ENCODE peak calls at places on chromosome 9, in ten cellular contexts. One of them, this sample, is unnamed.

GRCh38 chr9:90165281-90165680 is 477.3 kb downstream of the DIRAS2 start:
- DNase-seq in posterior vena cava: no peak
- DNase-seq in GM19239: no peak
- DNase-seq in endothelial cell: no peak
- DNase-seq in GM04503: no peak
- DNase-seq in GM23248: no peak
- DNase-seq in lower lobe of right lung: no peak
- DNase-seq in activated CD8-positive, alpha-beta memory T cell treated with anti-CD3 and anti-CD28 coated beads, Interleukin-2, amount 50 U/mL, for 48 hours: no peak
- DNase-seq in kidney glomerular epithelial cell: no peak
- DNase-seq in EH: no peak
- DNase-seq in this sample: no peak

GRCh38 chr9:136345281-136346156 is 18.0 kb downstream of the DNLZ start:
- DNase-seq in kidney glomerular epithelial cell: peak; percentile 15
- DNase-seq in activated CD8-positive, alpha-beta memory T cell treated with anti-CD3 and anti-CD28 coated beads, Interleukin-2, amount 50 U/mL, for 48 hours: no peak
- DNase-seq in EH: peak; percentile 69
- DNase-seq in GM19239: no peak
- DNase-seq in GM23248: peak; percentile 90
- DNase-seq in lower lobe of right lung: peak; percentile 84
- DNase-seq in GM04503: no peak
- DNase-seq in endothelial cell: peak; percentile 67
- DNase-seq in posterior vena cava: peak; percentile 94
- DNase-seq in this sample: peak; percentile 50

GRCh38 chr9:136760424-136760823 is 2.4 kb upstream of the LCN8 start:
- DNase-seq in GM04503: no peak
- DNase-seq in posterior vena cava: peak; percentile 67
- DNase-seq in EH: no peak
- DNase-seq in GM23248: no peak
- DNase-seq in lower lobe of right lung: peak; percentile 41
- DNase-seq in GM19239: no peak
- DNase-seq in endothelial cell: no peak
- DNase-seq in activated CD8-positive, alpha-beta memory T cell treated with anti-CD3 and anti-CD28 coated beads, Interleukin-2, amount 50 U/mL, for 48 hours: no peak
- DNase-seq in kidney glomerular epithelial cell: no peak
- DNase-seq in this sample: no peak

GRCh38 chr9:99393993-99394392 is 171.9 kb downstream of the SEC61B start:
- DNase-seq in endothelial cell: no peak
- DNase-seq in GM23248: no peak
- DNase-seq in posterior vena cava: no peak
- DNase-seq in EH: no peak
- DNase-seq in activated CD8-positive, alpha-beta memory T cell treated with anti-CD3 and anti-CD28 coated beads, Interleukin-2, amount 50 U/mL, for 48 hours: no peak
- DNase-seq in lower lobe of right lung: no peak
- DNase-seq in kidney glomerular epithelial cell: no peak
- DNase-seq in GM19239: no peak
- DNase-seq in GM04503: no peak
- DNase-seq in this sample: no peak

GRCh38 chr9:129064499-129064908 is 16.4 kb upstream of the DOLPP1 start:
- DNase-seq in posterior vena cava: no peak
- DNase-seq in GM23248: no peak
- DNase-seq in GM19239: no peak
- DNase-seq in EH: no peak
- DNase-seq in GM04503: no peak
- DNase-seq in activated CD8-positive, alpha-beta memory T cell treated with anti-CD3 and anti-CD28 coated beads, Interleukin-2, amount 50 U/mL, for 48 hours: no peak
- DNase-seq in lower lobe of right lung: no peak
- DNase-seq in kidney glomerular epithelial cell: no peak
- DNase-seq in endothelial cell: no peak
- DNase-seq in this sample: no peak

GRCh38 chr9:137176302-137177182 is 4.7 kb upstream of the TMEM210 start:
- DNase-seq in GM19239: no peak
- DNase-seq in EH: no peak
- DNase-seq in GM04503: no peak
- DNase-seq in activated CD8-positive, alpha-beta memory T cell treated with anti-CD3 and anti-CD28 coated beads, Interleukin-2, amount 50 U/mL, for 48 hours: no peak
- DNase-seq in endothelial cell: peak; percentile 42
- DNase-seq in posterior vena cava: no peak
- DNase-seq in GM23248: peak; percentile 63
- DNase-seq in lower lobe of right lung: no peak
- DNase-seq in kidney glomerular epithelial cell: no peak
- DNase-seq in this sample: no peak

GRCh38 chr9:35661756-35662350 is 3.1 kb downstream of the ARHGEF39 start:
- DNase-seq in endothelial cell: no peak
- DNase-seq in lower lobe of right lung: no peak
- DNase-seq in activated CD8-positive, alpha-beta memory T cell treated with anti-CD3 and anti-CD28 coated beads, Interleukin-2, amount 50 U/mL, for 48 hours: no peak
- DNase-seq in GM23248: no peak
- DNase-seq in EH: peak; percentile 34
- DNase-seq in GM04503: no peak
- DNase-seq in GM19239: no peak
- DNase-seq in kidney glomerular epithelial cell: no peak
- DNase-seq in posterior vena cava: no peak
- DNase-seq in this sample: no peak

GRCh38 chr9:109477269-109478203 is 20.6 kb downstream of the PTPN3 start:
- DNase-seq in GM23248: no peak
- DNase-seq in posterior vena cava: no peak
- DNase-seq in lower lobe of right lung: peak; percentile 90
- DNase-seq in endothelial cell: no peak
- DNase-seq in GM19239: peak; percentile 81
- DNase-seq in activated CD8-positive, alpha-beta memory T cell treated with anti-CD3 and anti-CD28 coated beads, Interleukin-2, amount 50 U/mL, for 48 hours: no peak
- DNase-seq in kidney glomerular epithelial cell: peak; percentile 92
- DNase-seq in GM04503: no peak
- DNase-seq in EH: no peak
- DNase-seq in this sample: peak; percentile 57

GRCh38 chr9:101485873-101486692 is 47.6 kb upstream of the RNF20 start:
- DNase-seq in EH: peak; percentile 45
- DNase-seq in kidney glomerular epithelial cell: no peak
- DNase-seq in posterior vena cava: peak; percentile 79
- DNase-seq in GM23248: peak; percentile 71
- DNase-seq in endothelial cell: peak; percentile 47
- DNase-seq in activated CD8-positive, alpha-beta memory T cell treated with anti-CD3 and anti-CD28 coated beads, Interleukin-2, amount 50 U/mL, for 48 hours: no peak
- DNase-seq in GM04503: no peak
- DNase-seq in GM19239: no peak
- DNase-seq in lower lobe of right lung: peak; percentile 48
- DNase-seq in this sample: peak; percentile 26

GRCh38 chr9:125949247-125949646 is 202.1 kb downstream of the PBX3 start:
- DNase-seq in EH: peak; percentile 31
- DNase-seq in posterior vena cava: no peak
- DNase-seq in GM19239: no peak
- DNase-seq in activated CD8-positive, alpha-beta memory T cell treated with anti-CD3 and anti-CD28 coated beads, Interleukin-2, amount 50 U/mL, for 48 hours: no peak
- DNase-seq in endothelial cell: no peak
- DNase-seq in GM23248: no peak
- DNase-seq in GM04503: no peak
- DNase-seq in lower lobe of right lung: no peak
- DNase-seq in kidney glomerular epithelial cell: no peak
- DNase-seq in this sample: no peak

GRCh38 chr9:119289740-119290139 is 79.5 kb downstream of the BRINP1 start:
- DNase-seq in endothelial cell: peak; percentile 71
- DNase-seq in GM04503: peak; percentile 8
- DNase-seq in kidney glomerular epithelial cell: peak; percentile 73
- DNase-seq in GM19239: peak; percentile 23
- DNase-seq in EH: peak; percentile 47
- DNase-seq in posterior vena cava: no peak
- DNase-seq in GM23248: peak; percentile 73
- DNase-seq in lower lobe of right lung: no peak
- DNase-seq in activated CD8-positive, alpha-beta memory T cell treated with anti-CD3 and anti-CD28 coated beads, Interleukin-2, amount 50 U/mL, for 48 hours: no peak
- DNase-seq in this sample: peak; percentile 39